ENCODE peak calls at places on chromosomes 6 and 20, in eight cellular contexts. B, Z, V, P, C, H, J and U are unnamed samples. For H3K36me3, the result is how much of the 10 kb centered on the place peaks cover.

GRCh38 chr6:90401933-90402830 is 105.5 kb upstream of the BACH2 start:
- DNase-seq in J (peak), C (no peak), B (no peak), Z (no peak), P (no peak), H (no peak), V (no peak), U (no peak)

GRCh38 chr6:36777806-36778205 is 61.4 kb downstream of the CPNE5 start:
- DNase-seq in H (no peak), Z (no peak), J (no peak), C (no peak), B (no peak), P (no peak), V (no peak), U (no peak)

GRCh38 chr6:161486326-161486725 is 212.5 kb upstream of the AGPAT4 start:
- DNase-seq in H (peak), B (no peak), P (no peak), Z (peak), C (no peak), J (no peak), V (no peak), U (no peak)

GRCh38 chr6:90397929-90398674 is 101.5 kb upstream of the BACH2 start:
- DNase-seq in H (peak), J (peak), C (no peak), Z (no peak), V (no peak), P (no peak), B (no peak), U (no peak)

GRCh38 chr6:157995458-157995857 is 13.8 kb downstream of the SYNJ2 start:
- DNase-seq in B (no peak), P (no peak), Z (no peak), H (no peak), V (no peak), C (peak), J (no peak), U (no peak)

GRCh38 chr6:121999458-122000065 is 399.9 kb upstream of the HSF2 start:
- DNase-seq in C (no peak), H (no peak), P (no peak), B (no peak), Z (no peak), V (no peak), J (no peak), U (no peak)

GRCh38 chr6:158387578-158387977 is 75.3 kb downstream of the TULP4 start:
- DNase-seq in B (no peak), C (no peak), V (no peak), Z (no peak), P (no peak), J (no peak), H (no peak), U (no peak)

GRCh38 chr6:162055365-162055764 is 672.2 kb downstream of the PRKN start:
- DNase-seq in H (no peak), V (no peak), B (peak), J (no peak), P (no peak), Z (no peak), C (no peak), U (no peak)

GRCh38 chr20:32189123-32189410 is 18.5 kb downstream of the PLAGL2 start:
- DNase-seq in B (no peak), P (no peak), V (no peak), C (no peak), Z (no peak), J (no peak), H (no peak), U (no peak)

GRCh38 chr6:138682722-138683521 is 90.6 kb upstream of the CCDC28A start:
- DNase-seq in J (no peak), C (no peak), B (no peak), Z (peak), P (no peak), V (no peak), H (peak), U (no peak)

GRCh38 chr20:4320284-4320683 is 304.9 kb upstream of the RNF24 start:
- DNase-seq in H (no peak), B (no peak), C (no peak), V (peak), P (peak), J (no peak), Z (no peak), U (no peak)

GRCh38 chr6:116371384-116372209 is 850 bp downstream of the DSE start:
- DNase-seq in V (peak), C (peak), B (peak), Z (peak), J (peak), P (peak), H (peak), U (no peak)

GRCh38 chr6:90918361-90918760 is 331.5 kb upstream of the MAP3K7 start:
- DNase-seq in J (no peak), P (no peak), H (no peak), V (no peak), B (no peak), C (no peak), Z (no peak), U (no peak)

GRCh38 chr20:41560971-41561370 is 57.2 kb downstream of the CHD6 start:
- DNase-seq in V (no peak), P (no peak), C (no peak), B (no peak), H (no peak), Z (no peak), J (no peak), U (no peak)

GRCh38 chr6:159002432-159003160 is 2.6 kb upstream of the RSPH3 start:
- DNase-seq in Z (no peak), P (no peak), J (no peak), B (no peak), C (no peak), V (no peak), H (peak), U (no peak)

GRCh38 chr6:31572041-31572911 is at the start of gene LTA:
- DNase-seq in C (peak), J (peak), Z (no peak), B (no peak), H (no peak), P (no peak), V (no peak), U (no peak)

DNA sequence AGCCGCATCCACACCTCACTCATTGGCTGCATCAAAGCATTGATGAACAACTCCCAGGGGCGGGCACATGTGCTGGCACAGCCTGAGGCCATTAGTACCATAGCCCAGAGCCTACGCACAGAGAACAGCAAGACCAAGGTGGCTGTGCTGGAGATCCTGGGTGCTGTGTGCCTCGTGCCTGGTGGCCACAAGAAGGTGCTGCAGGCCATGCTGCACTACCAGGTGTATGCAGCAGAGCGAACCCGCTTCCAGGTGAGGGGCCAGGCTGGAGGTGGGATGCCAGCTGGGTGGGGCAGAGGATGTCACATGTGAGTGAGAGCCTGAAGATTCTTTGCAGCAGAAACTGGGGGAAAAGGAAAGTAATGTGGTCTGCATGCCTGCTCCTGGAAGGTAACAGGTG is 66.7 kb downstream of the MOCS1 start:
- DNase-seq in H (no peak), Z (no peak), J (no peak), C (no peak), V (no peak), B (no peak), P (no peak), U (no peak)
- TF ChIP-seq CTCF in H (peak), Z (no peak), J (no peak), C (no peak), V (no peak), B (no peak), P (no peak), U (peak)

GRCh38 chr6:29816030-29816429 is 11.6 kb upstream of the HLA-G start:
- DNase-seq in P (no peak), Z (no peak), B (no peak), C (no peak), J (no peak), V (no peak), H (no peak), U (no peak)

GRCh38 chr6:29815118-29815750 is 12.4 kb upstream of the HLA-G start:
- DNase-seq in P (no peak), B (no peak), C (no peak), V (no peak), J (no peak), Z (no peak), H (no peak), U (no peak)

GRCh38 chr6:29813066-29813465 is 14.6 kb upstream of the HLA-G start:
- DNase-seq in P (no peak), J (no peak), H (no peak), V (no peak), B (no peak), C (no peak), Z (no peak), U (no peak)

GRCh38 chr6:29814379-29815117 is 13.1 kb upstream of the HLA-G start:
- DNase-seq in V (no peak), B (no peak), C (no peak), Z (no peak), P (no peak), H (no peak), J (no peak), U (no peak)

GRCh38 chr6:29813809-29814208 is 13.8 kb upstream of the HLA-G start:
- DNase-seq in C (no peak), B (no peak), P (no peak), H (no peak), J (no peak), V (no peak), Z (no peak), U (no peak)
- H3K36me3 ChIP-seq in C (under half), B (under half), P (under half), H (under half), J (under half), V (under half), Z (under half), U (under half)

DNA sequence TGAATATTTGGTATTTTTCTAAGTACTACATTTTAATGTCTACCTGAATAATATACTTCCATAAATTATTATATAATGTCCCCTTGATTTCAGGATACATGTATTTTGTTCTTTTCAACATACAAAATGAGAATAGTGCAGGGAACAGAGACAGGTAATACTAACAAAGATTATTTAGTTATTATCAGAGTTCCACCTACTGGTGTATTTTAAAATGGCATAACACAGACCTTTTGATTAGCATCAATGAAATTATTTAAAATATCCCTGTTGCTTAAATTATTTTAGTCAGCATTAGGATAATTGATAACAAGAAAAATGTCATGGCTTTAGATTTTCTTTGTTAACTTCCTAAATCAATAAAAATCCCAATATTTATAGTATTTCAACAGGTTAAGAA is 184.0 kb downstream of the PRDM13 start:
- DNase-seq in H (no peak), B (no peak), Z (no peak), P (no peak), V (no peak), C (no peak), J (no peak), U (no peak)
- TF ChIP-seq CTCF in H (no peak), B (no peak), Z (no peak), P (no peak), V (no peak), C (no peak), J (no peak), U (no peak)

DNA sequence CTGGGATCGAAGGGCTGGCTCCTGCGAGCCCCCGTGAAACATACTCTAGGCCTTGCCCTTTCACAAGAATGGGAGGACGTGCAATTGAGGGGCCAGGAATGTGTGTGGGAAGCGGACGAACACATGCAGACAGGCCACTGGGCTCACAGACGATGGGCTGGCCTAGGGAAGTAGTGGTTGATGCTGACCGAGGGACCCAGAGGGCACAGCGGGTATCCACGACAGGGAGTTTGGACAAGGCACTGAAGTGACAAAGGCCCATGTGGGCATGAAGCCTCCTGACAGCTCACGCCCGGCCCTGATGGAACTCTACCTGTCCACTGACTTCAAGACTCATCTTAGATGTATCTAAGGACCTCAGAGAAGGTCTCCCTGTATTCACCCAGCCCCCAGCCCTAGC is 52.2 kb downstream of the MYH7B start:
- DNase-seq in J (no peak), C (peak), Z (no peak), H (no peak), B (no peak), P (no peak), V (no peak), U (no peak)
- H3K36me3 ChIP-seq in J (half or more), C (half or more), Z (under half), H (half or more), B (under half), P (under half), V (half or more), U (under half)

GRCh38 chr6:120606743-120607142 is 727.5 kb downstream of the TBC1D32 start:
- DNase-seq in J (no peak), C (no peak), P (no peak), H (no peak), B (no peak), Z (no peak), V (no peak), U (no peak)

GRCh38 chr6:120608826-120609225 is 725.5 kb downstream of the TBC1D32 start:
- DNase-seq in B (no peak), J (no peak), H (peak), Z (no peak), P (no peak), C (no peak), V (no peak), U (peak)

GRCh38 chr6:120604510-120604909 is 729.8 kb downstream of the TBC1D32 start:
- DNase-seq in V (no peak), P (no peak), H (peak), B (no peak), J (no peak), Z (no peak), C (no peak), U (no peak)
- TF ChIP-seq CTCF in V (no peak), P (no peak), H (no peak), B (no peak), J (no peak), Z (no peak), C (no peak), U (no peak)

GRCh38 chr20:14790771-14791517 is 453.5 kb upstream of the FLRT3 start:
- DNase-seq in Z (no peak), P (no peak), B (no peak), J (no peak), C (no peak), H (peak), V (no peak), U (no peak)
- H3K36me3 ChIP-seq in Z (under half), P (under half), B (under half), J (under half), C (under half), H (under half), V (under half), U (under half)

GRCh38 chr20:34875657-34876160 is 703 bp upstream of the ACSS2 start:
- DNase-seq in V (no peak), H (no peak), P (no peak), B (no peak), J (no peak), C (no peak), Z (no peak), U (no peak)
- TF ChIP-seq CTCF in V (no peak), H (peak), P (no peak), B (no peak), J (no peak), C (peak), Z (peak), U (peak)

GRCh38 chr20:21352703-21353102 is 44.6 kb downstream of the NKX2-4 start:
- DNase-seq in V (no peak), C (no peak), Z (no peak), B (no peak), J (no peak), P (no peak), H (peak), U (no peak)
- H3K36me3 ChIP-seq in V (under half), C (half or more), Z (under half), B (under half), J (under half), P (under half), H (under half), U (under half)

GRCh38 chr6:165972139-165972802 is 195.4 kb downstream of the TBXT start:
- DNase-seq in H (no peak), C (no peak), P (no peak), J (no peak), B (no peak), V (peak), Z (no peak), U (no peak)

GRCh38 chr6:165978482-165978881 is 189.2 kb downstream of the TBXT start:
- DNase-seq in P (no peak), Z (no peak), C (no peak), V (peak), B (no peak), J (no peak), H (no peak), U (no peak)

GRCh38 chr6:165974817-165975216 is 192.8 kb downstream of the TBXT start:
- DNase-seq in C (no peak), B (no peak), V (peak), P (no peak), H (no peak), J (no peak), Z (no peak), U (no peak)

GRCh38 chr6:165973473-165973872 is 194.2 kb downstream of the TBXT start:
- DNase-seq in C (no peak), V (peak), H (no peak), B (no peak), Z (no peak), J (no peak), P (no peak), U (no peak)

GRCh38 chr6:165976705-165977104 is 190.9 kb downstream of the TBXT start:
- DNase-seq in H (no peak), P (no peak), J (no peak), B (no peak), C (no peak), V (peak), Z (no peak), U (no peak)
- TF ChIP-seq CTCF in H (no peak), P (no peak), J (no peak), B (no peak), C (no peak), V (no peak), Z (no peak), U (no peak)